ENCODE peak calls at places on chromosomes 16 and 17, in four cellular contexts. X is progenitor cell of endocrine pancreas, H is OCI-LY7, G is cardiac fibroblast. V is an unnamed sample.

GRCh38 chr16:88070341-88070740 is 119.1 kb downstream of the BANP start:
- DNase-seq in X (no peak), H (no peak), G (no peak), V (peak)

GRCh38 chr17:50283246-50283645 is 9.0 kb downstream of the TMEM92 start:
- DNase-seq in X (no peak), H (no peak), G (no peak), V (no peak)

GRCh38 chr16:74611721-74612120 is 4.8 kb upstream of the GLG1 start:
- DNase-seq in X (no peak), H (no peak), G (peak), V (no peak)

GRCh38 chr17:75843577-75844529 is at the start of gene UNC13D:
- DNase-seq in X (no peak), H (peak), G (no peak), V (no peak)

GRCh38 chr17:39625198-39625769 is 1.5 kb upstream of the PPP1R1B start:
- DNase-seq in X (no peak), H (no peak), G (no peak), V (no peak)

GRCh38 chr17:1076299-1076981 is 79.5 kb downstream of the TIMM22 start:
- DNase-seq in X (no peak), H (no peak), G (no peak), V (no peak)

GRCh38 chr17:72599891-72600290 is 479.1 kb downstream of the SOX9 start:
- DNase-seq in X (no peak), H (no peak), G (no peak), V (no peak)

GRCh38 chr16:89446136-89446974 is 44.0 kb downstream of the ANKRD11 start:
- DNase-seq in X (no peak), H (no peak), G (no peak), V (no peak)

DNA sequence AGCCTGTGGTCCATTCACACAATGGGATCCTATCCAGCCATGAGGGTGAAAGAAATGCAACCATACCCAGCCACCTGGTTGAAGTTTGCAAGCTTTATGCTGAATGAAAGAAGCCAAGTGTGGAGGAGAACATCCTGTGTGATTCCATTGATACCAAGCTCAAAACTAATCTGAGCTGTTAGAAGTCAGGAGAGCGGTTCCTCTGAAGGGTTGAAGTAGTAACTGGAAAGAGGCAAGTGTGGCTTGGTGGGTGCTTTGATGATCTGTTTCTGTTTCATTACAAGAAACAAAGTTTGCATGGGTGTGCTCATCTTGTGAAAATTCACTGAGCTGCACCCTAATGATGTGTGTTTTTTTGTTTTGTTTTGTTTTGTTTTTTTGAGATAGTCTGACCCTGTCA is 99.4 kb downstream of the SALL1 start:
- DNase-seq in X (no peak), H (no peak), G (no peak), V (no peak)
- TF ChIP-seq CTCF in X (no peak), H (no peak), G (no peak), V (no peak)

GRCh38 chr16:12208341-12209035 is 232.0 kb downstream of the SNX29 start:
- DNase-seq in X (no peak), H (no peak), G (peak), V (no peak)

GRCh38 chr16:12213180-12213579 is 236.6 kb downstream of the SNX29 start:
- DNase-seq in X (no peak), H (no peak), G (no peak), V (no peak)

GRCh38 chr16:12211870-12212690 is 235.5 kb downstream of the SNX29 start:
- DNase-seq in X (no peak), H (no peak), G (no peak), V (no peak)

GRCh38 chr16:12210258-12210880 is 233.8 kb downstream of the SNX29 start:
- DNase-seq in X (no peak), H (no peak), G (no peak), V (no peak)

GRCh38 chr16:12210925-12211869 is 234.7 kb downstream of the SNX29 start:
- DNase-seq in X (no peak), H (no peak), G (no peak), V (no peak)
- TF ChIP-seq CTCF in X (no peak), H (no peak), G (no peak), V (no peak)

GRCh38 chr17:33292981-33293867 is at the start of gene ASIC2:
- DNase-seq in X (peak), H (no peak), G (peak), V (peak)
- TF ChIP-seq CTCF in X (no peak), H (no peak), G (no peak), V (no peak)

GRCh38 chr17:80035937-80036714 is at the start of gene CCDC40:
- DNase-seq in X (peak), H (peak), G (peak), V (peak)
- TF ChIP-seq CTCF in X (peak), H (peak), G (no peak), V (no peak)

GRCh38 chr17:56121661-56122060 is 31.6 kb upstream of the ANKFN1 start:
- DNase-seq in X (no peak), H (no peak), G (no peak), V (no peak)
- TF ChIP-seq CTCF in X (peak), H (peak), G (no peak), V (no peak)

DNA sequence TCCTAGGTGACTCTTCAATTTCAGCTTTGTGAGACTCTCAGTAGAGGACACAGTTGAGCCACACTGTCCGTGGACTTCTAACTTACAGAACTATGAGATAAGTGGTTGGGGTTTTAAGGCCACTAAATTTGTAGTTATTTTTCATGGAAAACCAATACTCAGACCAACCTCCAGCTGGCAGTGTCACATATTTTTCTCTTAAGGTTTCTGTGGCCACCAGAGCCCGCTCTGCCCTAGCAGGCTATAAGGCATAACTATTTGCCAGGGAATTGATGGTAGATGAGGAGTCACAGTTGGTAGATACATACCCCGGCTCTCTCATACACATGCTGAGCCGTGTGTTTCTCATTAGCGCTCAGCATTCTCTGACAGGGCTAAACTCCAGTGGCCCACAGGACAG is 336.8 kb upstream of the MON1B start:
- DNase-seq in X (no peak), H (peak), G (peak), V (no peak)
- TF ChIP-seq CTCF in X (no peak), H (peak), G (peak), V (no peak)

GRCh38 chr16:68328860-68329370 is 18.1 kb downstream of the PRMT7 start:
- DNase-seq in X (no peak), H (no peak), G (no peak), V (no peak)
- TF ChIP-seq CTCF in X (no peak), H (peak), G (no peak), V (no peak)

DNA sequence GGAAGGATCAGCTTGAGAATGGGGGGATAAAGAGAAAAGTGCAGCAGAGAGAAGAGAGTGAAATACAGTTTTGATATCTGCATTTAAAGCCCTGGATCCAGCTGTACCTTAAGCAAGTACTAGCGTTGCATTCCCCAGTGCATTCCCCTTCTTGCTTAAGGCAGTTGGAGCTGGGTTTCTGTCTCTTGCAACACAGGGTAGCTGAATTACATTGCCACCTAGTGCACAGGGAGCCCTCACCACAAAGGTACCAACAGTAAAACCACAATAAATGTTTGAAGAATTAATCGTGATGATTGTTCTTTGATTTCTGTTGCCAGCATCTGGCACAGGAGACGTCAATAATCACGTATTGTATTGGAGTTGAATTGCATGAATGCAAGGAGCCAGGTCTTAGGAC is 588.7 kb downstream of the RBFOX1 start:
- DNase-seq in X (no peak), H (no peak), G (no peak), V (no peak)
- TF ChIP-seq CTCF in X (peak), H (no peak), G (no peak), V (no peak)

GRCh38 chr16:189604-190186 is 9.4 kb downstream of the HBQ1 start:
- DNase-seq in X (no peak), H (no peak), G (no peak), V (no peak)

GRCh38 chr16:187330-187729 is 7.1 kb downstream of the HBQ1 start:
- DNase-seq in X (no peak), H (no peak), G (no peak), V (no peak)

GRCh38 chr16:191783-192294 is 11.6 kb downstream of the HBQ1 start:
- DNase-seq in X (no peak), H (no peak), G (no peak), V (no peak)

GRCh38 chr16:185691-186090 is 5.4 kb downstream of the HBQ1 start:
- DNase-seq in X (no peak), H (no peak), G (no peak), V (no peak)

DNA sequence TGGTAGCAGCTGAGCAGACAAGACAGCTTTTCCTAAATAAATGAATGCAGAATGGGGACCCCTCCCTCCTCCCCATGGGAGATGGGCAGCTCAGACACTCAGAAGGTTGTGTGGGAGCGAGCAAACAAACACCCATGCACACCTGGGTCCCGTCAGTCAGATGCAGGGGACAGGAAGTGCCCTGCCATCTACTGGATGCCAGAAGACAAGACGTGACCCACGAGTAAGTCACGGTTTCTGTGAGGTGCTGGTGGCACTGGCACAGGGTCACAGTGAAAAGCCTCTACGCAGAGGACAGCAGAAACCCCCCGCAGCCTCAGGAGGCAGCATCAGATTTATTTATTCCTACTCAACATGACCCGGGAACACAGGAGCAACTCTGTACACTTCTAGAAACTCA is 8.4 kb downstream of the HBQ1 start:
- DNase-seq in X (no peak), H (peak), G (no peak), V (no peak)
- TF ChIP-seq CTCF in X (peak), H (peak), G (no peak), V (no peak)

GRCh38 chr16:1390239-1390638 is 24.3 kb downstream of the UNKL start:
- DNase-seq in X (no peak), H (no peak), G (no peak), V (no peak)

GRCh38 chr16:1393613-1394176 is 20.8 kb downstream of the UNKL start:
- DNase-seq in X (no peak), H (no peak), G (no peak), V (no peak)

GRCh38 chr16:1394367-1394951 is 20.0 kb downstream of the UNKL start:
- DNase-seq in X (no peak), H (no peak), G (no peak), V (no peak)

GRCh38 chr16:1395444-1396074 is 18.9 kb downstream of the UNKL start:
- DNase-seq in X (no peak), H (no peak), G (no peak), V (no peak)

GRCh38 chr16:1392826-1393225 is 21.7 kb downstream of the UNKL start:
- DNase-seq in X (no peak), H (no peak), G (no peak), V (no peak)
- TF ChIP-seq CTCF in X (no peak), H (no peak), G (no peak), V (no peak)